ENCODE peak calls at places on chromosomes 6 and 20, in five cellular contexts. W, Q, D, F and Z are unnamed samples.

GRCh38 chr20:12596863-12597262 is 411.9 kb upstream of the SPTLC3 start:
- DNase-seq in D (no peak), Q (no peak), W (no peak), F (no peak), Z (no peak)

GRCh38 chr6:106466211-106466610 is 105.7 kb downstream of the CRYBG1 start:
- DNase-seq in Q (no peak), W (no peak), D (no peak), F (no peak), Z (no peak)

GRCh38 chr20:35721621-35722020 is 20.4 kb downstream of the RBM39 start:
- DNase-seq in Q (no peak), F (no peak), W (no peak), D (no peak), Z (no peak)

GRCh38 chr20:46031701-46032254 is 2.8 kb downstream of the SLC12A5 start:
- DNase-seq in F (no peak), D (no peak), W (peak), Q (no peak), Z (peak)

GRCh38 chr6:20751293-20751946 is 217.2 kb downstream of the CDKAL1 start:
- DNase-seq in D (no peak), Q (no peak), F (no peak), W (no peak), Z (no peak)

GRCh38 chr6:37516076-37516919 is 16.6 kb upstream of the CCDC167 start:
- DNase-seq in Q (peak), F (peak), D (no peak), W (no peak), Z (no peak)

GRCh38 chr6:155628315-155628714 is 172.7 kb upstream of the NOX3 start:
- DNase-seq in W (no peak), F (peak), Q (no peak), D (no peak), Z (no peak)

GRCh38 chr6:136031982-136032381 is 180.5 kb downstream of the PDE7B start:
- DNase-seq in W (no peak), D (no peak), Q (peak), F (no peak), Z (peak)

GRCh38 chr6:78598966-78599365 is 268.4 kb upstream of the IRAK1BP1 start:
- DNase-seq in D (no peak), W (no peak), Q (no peak), F (no peak), Z (no peak)

GRCh38 chr20:46275091-46275490 is 33.2 kb downstream of the CDH22 start:
- DNase-seq in D (no peak), F (no peak), W (no peak), Q (no peak), Z (no peak)

GRCh38 chr6:118781897-118782296 is 112.1 kb upstream of the ASF1A start:
- DNase-seq in Q (no peak), F (no peak), D (no peak), W (no peak), Z (no peak)

GRCh38 chr6:26336355-26337198 is 28.4 kb upstream of the BTN3A2 start:
- DNase-seq in Q (no peak), W (no peak), D (no peak), F (no peak), Z (no peak)

GRCh38 chr6:102549221-102549874 is 1155.8 kb downstream of the GRIK2 start:
- DNase-seq in F (no peak), Q (no peak), D (no peak), W (no peak), Z (peak)

GRCh38 chr6:52728394-52728793 is 34.9 kb downstream of the GSTA2 start:
- DNase-seq in W (no peak), Q (no peak), D (no peak), F (no peak), Z (no peak)
- TF ChIP-seq SUZ12 in W (no peak), Q (no peak), D (no peak), F (no peak), Z (no peak)

GRCh38 chr6:166484863-166485262 is 101.6 kb downstream of the RAMACL start:
- DNase-seq in D (no peak), F (no peak), Q (no peak), W (no peak), Z (no peak)
- TF ChIP-seq SUZ12 in D (no peak), F (no peak), Q (no peak), W (no peak), Z (no peak)

DNA sequence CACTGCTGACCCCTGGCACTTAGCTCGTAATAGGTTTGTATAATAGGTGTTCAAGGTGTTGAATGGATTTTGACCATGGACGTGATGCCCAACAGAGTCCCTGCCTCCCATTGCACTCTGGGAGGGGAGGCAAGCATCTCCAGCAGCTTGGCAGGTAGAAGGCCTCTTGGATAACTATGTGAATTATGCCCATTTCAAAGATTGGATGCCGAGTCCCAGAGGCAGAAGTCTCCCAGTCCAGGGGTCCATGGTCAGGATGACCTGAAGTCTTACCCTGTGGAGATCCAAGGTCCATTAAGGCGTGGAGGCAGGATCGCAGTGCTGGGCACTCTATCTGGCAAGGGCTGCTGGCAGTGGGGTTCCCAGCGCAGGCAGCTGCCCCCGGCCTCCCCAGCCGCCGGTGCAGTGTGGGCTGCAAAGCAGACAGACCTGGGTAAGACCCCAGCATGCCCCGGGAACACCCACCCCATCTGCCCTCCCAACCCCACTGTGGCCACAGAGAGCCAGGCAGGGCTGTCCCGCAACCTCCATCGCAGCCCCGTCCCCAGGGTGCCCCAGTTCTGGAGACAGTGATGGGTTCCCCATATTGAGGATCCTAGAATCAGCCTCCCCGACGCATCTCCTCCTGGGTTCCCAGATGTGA is 44.7 kb downstream of the APCDD1L start:
- DNase-seq in F (no peak), W (peak), D (no peak), Q (no peak), Z (no peak)
- TF ChIP-seq SUZ12 in F (no peak), W (no peak), D (no peak), Q (no peak), Z (no peak)

GRCh38 chr6:154508573-154509375 is 1.7 kb downstream of the CNKSR3 start:
- DNase-seq in W (no peak), D (no peak), F (no peak), Q (peak), Z (no peak)
- TF ChIP-seq SUZ12 in W (no peak), D (no peak), F (no peak), Q (no peak), Z (no peak)

GRCh38 chr6:28659250-28659566 is 133.5 kb downstream of the GPX5 start:
- DNase-seq in W (no peak), F (no peak), Q (no peak), D (no peak), Z (no peak)
- TF ChIP-seq SUZ12 in W (no peak), F (no peak), Q (no peak), D (no peak), Z (no peak)

DNA sequence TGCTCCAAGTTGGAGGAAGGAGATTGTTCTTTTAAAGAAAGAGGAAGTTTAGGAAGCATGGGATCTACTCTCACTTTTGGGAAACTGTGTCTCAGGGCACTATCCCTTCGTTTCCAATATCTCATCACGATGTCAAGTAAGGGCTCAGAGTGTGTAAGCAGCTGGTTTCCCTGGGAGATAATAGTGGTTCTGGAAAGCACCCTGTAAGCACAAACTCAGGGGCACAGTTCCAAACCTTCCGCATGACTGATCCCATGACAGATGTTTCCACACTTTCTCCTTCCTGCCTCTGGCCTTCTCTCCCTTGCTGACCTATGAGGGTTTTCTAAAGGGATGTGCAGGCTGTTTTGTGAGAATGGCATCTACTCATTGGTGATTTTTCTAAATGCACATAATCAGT is 33.9 kb downstream of the ADTRP start:
- DNase-seq in W (no peak), Q (no peak), D (no peak), F (no peak), Z (no peak)
- TF ChIP-seq SUZ12 in W (no peak), Q (no peak), D (no peak), F (no peak), Z (no peak)

GRCh38 chr6:169635345-169635744 is 66.5 kb downstream of the WDR27 start:
- DNase-seq in F (no peak), Q (no peak), D (no peak), W (no peak), Z (no peak)
- TF ChIP-seq SUZ12 in F (no peak), Q (no peak), D (no peak), W (no peak), Z (no peak)